ENCODE peak calls at places on chromosome 20, in six cellular contexts. X, E, B, Z, T and Y are unnamed samples.

GRCh38 chr20:34859826-34860545 is 12.7 kb downstream of the GGT7 start:
- DNase-seq in B (no peak), X (no peak), Z (no peak), T (no peak), E (no peak), Y (no peak)

GRCh38 chr20:44582321-44583025 is at the start of gene PKIG:
- DNase-seq in B (no peak), T (no peak), X (peak), Z (peak), E (no peak), Y (peak)

GRCh38 chr20:25136643-25137559 is 55.0 kb upstream of the VSX1 start:
- DNase-seq in Z (peak), X (peak), E (no peak), B (no peak), T (peak), Y (no peak)

GRCh38 chr20:20085812-20086211 is 33.5 kb downstream of the CFAP61 start:
- DNase-seq in T (no peak), X (no peak), E (no peak), B (no peak), Z (no peak), Y (no peak)

GRCh38 chr20:35007891-35008290 is 52.2 kb downstream of the MYH7B start:
- DNase-seq in T (no peak), X (no peak), B (no peak), E (peak), Z (no peak), Y (no peak)

GRCh38 chr20:25147716-25148115 is 47.8 kb upstream of the ENTPD6 start:
- DNase-seq in B (no peak), E (no peak), Z (no peak), X (no peak), T (no peak), Y (no peak)

GRCh38 chr20:25042531-25043498 is 15.1 kb downstream of the ACSS1 start:
- DNase-seq in Z (no peak), E (no peak), B (no peak), T (no peak), X (no peak), Y (no peak)

GRCh38 chr20:58984691-58985090 is 3.6 kb downstream of the NELFCD start:
- DNase-seq in B (no peak), X (no peak), Z (no peak), E (no peak), T (no peak), Y (no peak)

GRCh38 chr20:57391439-57392129 is 388 bp downstream of the RBM38 start:
- DNase-seq in E (no peak), Z (peak), B (no peak), T (no peak), X (no peak), Y (no peak)

GRCh38 chr20:57175397-57176010 is 90.9 kb downstream of the BMP7 start:
- DNase-seq in Z (peak), X (no peak), B (no peak), T (no peak), E (no peak), Y (no peak)

DNA sequence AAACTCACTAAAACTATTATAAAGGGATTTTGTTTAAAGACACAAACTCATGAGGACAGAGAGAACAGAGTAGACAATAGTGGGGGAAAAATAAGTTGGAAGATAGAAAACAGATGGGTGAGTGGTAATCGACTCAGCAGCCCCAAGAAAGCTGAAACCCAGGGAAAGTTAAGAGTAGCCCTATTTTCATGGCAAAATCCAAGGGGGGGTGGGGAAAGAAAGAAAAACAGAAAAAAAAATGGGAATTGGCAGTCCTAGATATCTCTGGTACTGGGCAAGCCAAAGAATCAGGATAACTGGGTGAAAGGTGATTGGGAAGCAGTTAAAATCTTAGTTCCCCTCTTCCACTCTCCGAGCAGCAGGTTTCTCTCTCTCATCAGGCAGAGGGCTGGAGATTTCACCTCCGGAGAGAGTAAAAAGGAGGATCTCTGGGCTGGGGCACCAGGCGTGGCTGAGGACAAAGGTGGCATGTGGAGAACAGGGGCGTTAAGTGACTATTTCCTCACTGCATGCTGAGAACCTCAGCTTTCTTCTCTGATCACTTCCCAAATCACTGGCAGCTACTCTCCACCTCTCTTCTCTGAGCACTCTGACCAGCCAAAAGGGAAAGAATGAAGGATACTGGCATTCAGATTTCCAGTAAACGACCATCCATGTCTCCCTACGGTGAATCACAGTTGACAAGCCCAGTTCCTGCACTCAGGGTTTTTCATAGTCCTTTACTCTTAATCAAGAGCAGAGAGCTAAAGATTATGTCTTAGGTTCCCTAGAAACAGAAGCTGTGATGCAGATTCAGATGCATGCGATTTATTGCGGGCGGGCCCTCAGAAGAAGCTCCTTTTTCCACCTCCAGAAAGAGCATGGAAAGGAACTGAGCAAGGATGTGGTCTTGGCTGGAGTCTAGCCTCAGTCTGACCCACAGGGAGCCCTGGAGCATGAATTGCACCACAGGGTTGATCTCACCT is 7.3 kb upstream of the RNF24 start:
- DNase-seq in X (no peak), B (no peak), T (no peak), E (peak), Z (no peak), Y (no peak)
- H3K18ac ChIP-seq in X (peak), B (no peak), T (no peak), E (no peak), Z (no peak), Y (no peak)

DNA sequence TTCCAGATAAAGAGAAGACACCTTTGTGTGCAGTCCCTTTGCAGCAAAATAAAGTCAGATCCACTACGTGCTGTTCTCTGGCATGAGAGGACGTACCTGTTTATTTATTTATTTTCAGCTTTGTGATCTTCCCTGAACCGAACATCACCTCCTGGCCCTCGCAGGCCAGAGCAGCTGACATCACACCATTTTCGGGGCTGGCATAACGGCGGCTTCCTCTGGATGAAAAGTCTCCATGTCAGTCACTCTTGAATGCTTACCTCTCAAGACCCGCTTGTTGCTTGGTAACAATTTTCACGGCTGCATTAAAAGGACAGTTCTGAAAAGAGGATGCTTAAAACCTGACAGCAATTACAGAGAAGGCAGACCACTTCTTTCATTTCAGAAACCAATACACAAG is 159.9 kb upstream of the CDH4 start:
- DNase-seq in X (no peak), B (no peak), Z (no peak), E (no peak), T (no peak), Y (no peak)
- H3K14ac ChIP-seq in X (no peak), B (no peak), Z (no peak), E (no peak), T (no peak), Y (no peak)

GRCh38 chr20:52104546-52105044 is 87.0 kb downstream of the ZFP64 start:
- DNase-seq in B (peak), Z (peak), E (peak), X (peak), T (no peak), Y (peak)
- H3K18ac ChIP-seq in B (peak), Z (peak), E (peak), X (no peak), T (no peak), Y (peak)

GRCh38 chr20:17614812-17615644 is 45.2 kb downstream of the DSTN start:
- DNase-seq in B (no peak), X (no peak), Z (no peak), T (no peak), E (no peak), Y (no peak)
- H3K14ac ChIP-seq in B (no peak), X (no peak), Z (peak), T (no peak), E (no peak), Y (peak)

DNA sequence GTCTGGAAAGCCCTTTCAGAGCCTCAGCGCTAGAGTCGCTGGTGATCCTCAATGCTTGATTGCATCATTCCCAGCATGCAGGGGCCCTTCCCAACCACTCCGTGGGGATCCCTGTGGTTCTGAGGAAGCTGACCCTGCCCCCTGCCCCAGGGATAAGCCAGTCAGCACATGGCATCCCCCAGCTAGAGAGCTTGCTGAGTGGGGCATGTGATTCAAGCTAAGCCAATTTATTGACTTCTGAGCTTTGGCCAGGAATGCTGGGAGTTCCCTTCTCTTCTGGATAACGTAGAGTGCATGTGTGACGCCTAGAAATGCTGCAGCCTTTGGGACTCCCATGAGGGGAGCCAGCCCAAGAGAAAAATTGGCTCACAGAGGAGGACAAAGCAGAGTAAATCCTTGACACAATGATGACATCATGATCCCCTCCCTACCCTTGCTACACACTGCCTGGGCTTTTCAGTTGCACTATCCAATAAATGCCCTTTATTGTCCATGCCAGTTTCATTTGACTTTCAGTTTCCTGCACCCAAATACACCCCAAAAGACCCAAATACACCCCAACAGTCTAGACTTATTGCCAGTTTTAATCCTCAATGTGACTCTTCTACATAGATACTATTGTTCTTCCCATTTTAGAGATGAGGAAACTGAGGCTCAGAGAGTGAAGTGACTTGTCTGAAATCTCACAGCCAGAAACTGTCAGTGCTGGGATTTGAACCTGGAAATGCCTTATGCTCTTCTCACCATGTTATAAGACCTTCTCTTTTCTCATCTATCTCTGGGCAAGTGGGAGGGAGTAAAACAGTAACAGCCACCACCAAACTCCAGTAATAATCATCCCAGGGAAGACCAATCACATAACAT is 34.3 kb downstream of the KCNB1 start:
- DNase-seq in B (no peak), E (no peak), T (no peak), X (no peak), Z (no peak), Y (no peak)
- H3K18ac ChIP-seq in B (peak), E (no peak), T (no peak), X (no peak), Z (no peak), Y (peak)

GRCh38 chr20:32387262-32387661 is 29.1 kb downstream of the ASXL1 start:
- DNase-seq in Z (peak), T (no peak), E (no peak), B (no peak), X (peak), Y (no peak)
- H3K14ac ChIP-seq in Z (no peak), T (no peak), E (no peak), B (no peak), X (no peak), Y (no peak)

DNA sequence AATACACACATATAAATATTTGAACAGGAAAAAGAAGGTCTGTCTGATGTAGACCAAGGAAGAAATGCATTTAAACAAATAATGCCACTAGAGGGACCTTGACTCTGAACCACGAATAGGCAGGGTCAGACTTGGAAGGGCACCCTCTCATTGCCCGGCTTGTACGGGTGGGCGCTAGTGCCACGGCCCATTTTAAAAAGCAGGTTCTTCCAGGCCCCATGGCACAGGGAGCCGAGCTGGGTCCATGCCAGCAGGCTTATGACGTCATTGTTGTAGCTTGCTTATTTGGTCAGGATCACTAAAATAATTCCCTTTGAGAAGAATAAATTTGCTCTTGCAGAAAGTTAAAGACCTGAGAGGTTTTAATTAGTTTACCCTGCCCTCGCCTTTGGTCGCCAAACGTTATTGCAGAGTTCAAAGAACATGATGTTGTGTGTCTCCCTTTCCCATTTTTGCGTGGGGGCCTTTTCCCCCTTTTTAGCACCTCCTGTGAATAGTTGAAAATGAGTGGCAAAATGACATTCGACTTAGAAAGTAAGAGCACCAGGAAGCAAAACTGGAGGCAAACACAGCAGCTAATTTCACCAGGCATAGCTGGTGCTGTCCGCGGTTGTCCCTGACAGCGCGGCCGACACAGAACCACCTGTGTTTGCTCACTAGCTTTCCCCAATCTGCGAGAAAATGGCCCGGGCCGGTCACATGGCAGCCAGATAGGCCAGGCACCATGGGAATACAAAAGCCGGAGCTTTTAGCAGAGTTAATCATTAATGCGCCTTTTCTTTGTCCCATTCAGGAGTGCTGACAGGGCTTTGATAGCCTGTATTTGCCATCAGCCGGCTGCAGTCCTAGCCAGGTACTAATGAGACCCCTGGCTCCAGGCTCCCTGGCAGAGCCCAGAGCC is 93.8 kb downstream of the FOXA2 start:
- DNase-seq in X (no peak), B (peak), Z (no peak), E (peak), T (no peak), Y (peak)
- H3K18ac ChIP-seq in X (no peak), B (no peak), Z (no peak), E (peak), T (no peak), Y (peak)

GRCh38 chr20:38477747-38478146 is 5.1 kb downstream of the RALGAPB start:
- DNase-seq in T (no peak), E (no peak), X (no peak), B (no peak), Z (no peak), Y (no peak)
- H3K14ac ChIP-seq in T (no peak), E (no peak), X (no peak), B (no peak), Z (no peak), Y (no peak)

DNA sequence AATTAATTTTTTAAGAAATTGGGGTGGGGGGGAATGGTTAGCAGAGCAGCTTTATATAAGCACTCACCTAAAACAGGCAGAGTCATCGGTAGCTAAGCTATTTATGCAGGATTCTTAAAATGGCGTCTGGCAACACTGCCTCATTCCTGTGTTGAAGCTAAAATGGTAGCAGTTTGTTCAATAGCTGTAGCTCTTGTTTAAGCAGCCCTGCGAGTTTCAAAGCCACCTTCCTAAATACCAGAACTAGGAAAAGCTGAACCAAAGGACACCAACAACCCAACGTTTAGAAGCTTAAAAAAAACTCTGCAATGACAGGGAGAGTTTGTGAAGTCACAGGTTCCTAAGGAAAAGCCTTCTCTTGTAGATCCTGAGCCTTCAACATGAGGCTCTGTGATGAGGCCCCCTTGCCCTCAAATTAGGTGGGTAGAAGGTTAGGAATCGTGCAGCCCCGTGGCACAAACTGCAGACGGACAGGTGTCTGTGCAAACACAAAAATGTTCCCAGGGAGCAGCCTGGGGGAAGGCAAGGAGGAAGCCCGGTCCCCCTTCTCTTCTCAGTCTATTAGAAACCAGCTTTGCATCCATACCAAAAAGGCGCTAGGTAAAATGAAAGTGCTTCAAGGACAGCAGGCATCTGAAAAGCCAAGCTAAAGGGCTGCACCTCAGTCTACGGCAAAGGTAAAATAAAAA is 4.7 kb downstream of the ZMYND8 start:
- DNase-seq in X (no peak), B (no peak), Z (no peak), T (no peak), E (no peak), Y (no peak)
- H3K18ac ChIP-seq in X (peak), B (peak), Z (peak), T (peak), E (peak), Y (peak)